ENCODE peak calls at places on chromosomes 3 and 15, in four cellular contexts. K, Z, W and B are unnamed samples.

GRCh38 chr15:63909819-63910437 is 76.2 kb upstream of the HERC1 start:
- DNase-seq in Z (no peak), W (no peak), K (peak; percentile 78), B (no peak)

GRCh38 chr15:35626984-35627383 is 81.0 kb upstream of the DPH6 start:
- DNase-seq in W (no peak), Z (no peak), K (no peak), B (no peak)

GRCh38 chr3:74546426-74546825 is 68.0 kb downstream of the CNTN3 start:
- DNase-seq in Z (no peak), W (no peak), K (no peak), B (no peak)

GRCh38 chr3:31106912-31107311 is 212.5 kb upstream of the GADL1 start:
- DNase-seq in W (no peak), K (no peak), Z (no peak), B (no peak)

GRCh38 chr3:64130436-64130835 is 94.8 kb downstream of the PRICKLE2 start:
- DNase-seq in Z (no peak), K (no peak), W (no peak), B (no peak)

GRCh38 chr3:192899540-192899982 is 18.1 kb downstream of the MB21D2 start:
- DNase-seq in Z (no peak), W (no peak), K (no peak), B (no peak)

GRCh38 chr15:62491642-62492041 is 326.6 kb upstream of the C2CD4B start:
- DNase-seq in Z (no peak), K (no peak), W (no peak), B (no peak)

GRCh38 chr15:36497903-36498302 is 81.5 kb upstream of the CDIN1 start:
- DNase-seq in W (no peak), Z (no peak), K (no peak), B (no peak)

GRCh38 chr15:68795298-68795848 is 25.3 kb downstream of the ANP32A start:
- DNase-seq in W (peak; percentile 89), Z (peak; percentile 88), K (peak; percentile 86), B (peak; percentile 44)

GRCh38 chr15:72281713-72282112 is 9.4 kb upstream of the PARP6 start:
- DNase-seq in W (no peak), K (no peak), Z (no peak), B (no peak)

GRCh38 chr15:90560229-90560771 is 30.6 kb downstream of the CRTC3 start:
- DNase-seq in W (peak; percentile 79), K (peak; percentile 49), Z (peak; percentile 35), B (no peak)

GRCh38 chr15:41695750-41696436 is 35.7 kb downstream of the MGA start:
- DNase-seq in Z (no peak), W (peak; percentile 61), K (peak; percentile 35), B (no peak)

GRCh38 chr3:59606638-59607262 is 556.9 kb upstream of the CFAP20DC start:
- DNase-seq in K (no peak), Z (peak; percentile 13), W (no peak), B (no peak)

GRCh38 chr15:86756688-86757087 is 677.0 kb downstream of the AGBL1 start:
- DNase-seq in K (no peak), Z (no peak), W (no peak), B (no peak)
- TF ChIP-seq CTCF in K (no peak), Z (no peak), W (no peak), B (no peak)

GRCh38 chr3:128634075-128634611 is 16.5 kb downstream of the RPN1 start:
- DNase-seq in K (no peak), W (no peak), Z (no peak), B (no peak)
- TF ChIP-seq CTCF in K (no peak), W (no peak), Z (no peak), B (no peak)

DNA sequence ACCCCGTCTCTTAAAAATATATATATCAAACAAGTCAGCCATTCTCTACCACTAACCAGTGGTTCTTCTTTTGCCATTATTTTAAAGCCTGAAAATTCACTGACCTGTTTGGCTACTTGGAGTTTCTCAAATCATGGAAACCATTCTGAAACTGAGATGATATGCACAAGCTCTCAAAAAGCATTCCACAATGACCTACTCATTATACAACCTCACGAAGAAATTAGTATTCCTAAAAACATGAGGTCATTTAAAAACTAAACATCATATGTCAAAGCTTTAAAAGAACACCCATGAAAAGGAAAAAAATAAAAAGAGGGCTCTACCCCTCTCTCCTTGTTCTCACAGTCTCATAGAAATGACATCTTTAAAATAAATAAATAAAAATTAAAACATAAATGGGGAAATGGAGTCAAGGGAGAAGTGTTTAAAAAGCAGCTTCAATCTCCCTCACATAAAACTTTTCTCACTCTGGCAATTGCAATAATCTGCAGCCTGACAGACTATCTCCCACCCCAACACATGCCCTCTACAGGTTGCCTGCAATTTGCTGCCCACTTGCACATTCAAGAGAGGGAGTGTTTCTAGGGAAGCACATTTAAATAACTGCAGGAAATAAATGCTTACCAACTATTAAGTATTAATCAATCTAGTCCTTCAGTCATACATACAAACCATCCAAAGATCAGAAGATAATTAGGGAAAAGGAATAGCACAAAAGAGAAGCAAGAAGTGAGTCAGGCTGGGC is 73.3 kb downstream of the TRANK1 start:
- DNase-seq in W (no peak), K (no peak), Z (no peak), B (no peak)
- TF ChIP-seq CTCF in W (no peak), K (no peak), Z (no peak), B (no peak)

DNA sequence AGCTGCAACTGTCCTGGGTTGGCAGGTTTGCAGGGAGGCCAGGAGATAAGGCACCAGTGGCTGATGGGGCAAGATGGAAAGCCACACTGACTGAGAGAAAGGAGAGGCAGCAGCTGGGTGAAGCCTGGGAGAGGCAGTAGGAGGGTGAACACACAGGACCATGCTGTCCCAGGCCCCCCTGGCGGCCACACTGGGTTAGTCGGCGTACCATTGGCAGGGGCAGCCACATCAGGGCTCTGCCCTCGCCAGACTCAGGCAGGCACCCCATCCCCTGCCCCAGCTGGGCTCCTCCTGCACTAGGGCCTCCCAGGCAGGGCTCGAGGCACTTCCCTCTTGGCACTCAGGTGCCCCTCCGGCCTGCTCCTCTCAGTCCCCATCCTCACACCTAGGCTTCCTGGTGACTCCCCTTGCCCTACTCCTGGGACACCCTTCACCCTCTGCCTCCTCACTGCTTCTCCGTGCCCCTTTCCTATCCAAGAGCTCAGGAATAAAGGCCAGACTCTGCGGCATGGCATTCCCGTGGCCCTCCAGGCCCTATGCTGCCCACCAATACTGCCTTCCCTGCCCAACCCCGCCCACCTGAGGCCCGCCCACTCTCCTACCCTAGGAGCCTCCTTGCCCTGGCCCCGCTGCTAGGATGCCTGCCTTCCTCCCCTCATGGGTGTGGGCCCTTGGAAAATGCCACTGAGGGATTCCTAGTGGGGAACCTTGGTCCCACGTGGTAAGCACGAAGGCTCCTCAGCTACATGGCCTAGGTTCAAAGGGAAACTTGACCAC is 28.8 kb upstream of the DUSP7 start:
- DNase-seq in K (no peak), Z (peak; percentile 8), W (no peak), B (no peak)
- TF ChIP-seq CTCF in K (no peak), Z (no peak), W (no peak), B (no peak)

DNA sequence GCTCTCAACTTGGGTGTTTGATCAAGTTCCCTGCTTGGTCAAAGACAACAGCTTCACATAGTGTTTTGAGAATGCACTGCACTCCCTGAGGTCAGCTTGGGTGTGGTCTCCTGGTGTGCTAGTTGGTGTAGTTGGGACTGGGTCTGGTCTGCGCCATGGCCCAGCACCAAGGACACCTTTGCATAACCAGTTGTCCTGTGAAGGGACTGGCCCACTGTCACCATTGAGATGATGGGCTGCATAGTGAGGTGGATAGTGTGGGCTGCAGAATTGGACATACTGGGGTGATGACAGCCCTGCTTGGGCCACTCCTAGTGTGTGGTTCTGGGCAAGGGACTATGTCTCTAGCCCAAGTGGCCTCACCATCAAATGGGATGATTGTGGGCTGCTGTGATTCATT is 9.5 kb downstream of the RPSA start:
- DNase-seq in K (no peak), Z (no peak), W (no peak), B (no peak)
- TF ChIP-seq CTCF in K (no peak), Z (no peak), W (no peak), B (no peak)

DNA sequence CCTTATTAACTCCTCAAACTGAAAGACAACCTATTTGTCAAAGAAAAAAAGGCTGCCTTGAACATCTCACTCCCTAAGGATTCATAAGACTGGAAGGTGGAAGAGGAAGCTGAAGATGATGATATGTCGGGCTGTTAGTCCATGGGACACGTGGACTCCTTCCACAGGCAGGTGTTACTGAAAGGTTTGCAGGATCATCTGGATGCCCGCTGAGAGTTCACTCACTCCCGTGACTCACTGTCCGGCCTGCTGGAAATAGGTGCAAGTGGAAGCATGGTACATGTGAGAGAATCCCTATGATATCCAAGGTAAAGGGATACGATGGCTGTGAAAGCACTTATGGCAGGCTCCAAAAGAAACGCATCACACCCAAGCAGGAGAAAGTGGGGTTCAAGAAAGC is 33.3 kb upstream of the FBN1 start:
- DNase-seq in W (no peak), K (no peak), Z (no peak), B (no peak)
- TF ChIP-seq CTCF in W (no peak), K (no peak), Z (no peak), B (no peak)

GRCh38 chr15:50083424-50084025 is 35.5 kb downstream of the ATP8B4 start:
- DNase-seq in K (no peak), Z (no peak), W (no peak), B (no peak)
- TF ChIP-seq CTCF in K (no peak), Z (no peak), W (no peak), B (no peak)

DNA sequence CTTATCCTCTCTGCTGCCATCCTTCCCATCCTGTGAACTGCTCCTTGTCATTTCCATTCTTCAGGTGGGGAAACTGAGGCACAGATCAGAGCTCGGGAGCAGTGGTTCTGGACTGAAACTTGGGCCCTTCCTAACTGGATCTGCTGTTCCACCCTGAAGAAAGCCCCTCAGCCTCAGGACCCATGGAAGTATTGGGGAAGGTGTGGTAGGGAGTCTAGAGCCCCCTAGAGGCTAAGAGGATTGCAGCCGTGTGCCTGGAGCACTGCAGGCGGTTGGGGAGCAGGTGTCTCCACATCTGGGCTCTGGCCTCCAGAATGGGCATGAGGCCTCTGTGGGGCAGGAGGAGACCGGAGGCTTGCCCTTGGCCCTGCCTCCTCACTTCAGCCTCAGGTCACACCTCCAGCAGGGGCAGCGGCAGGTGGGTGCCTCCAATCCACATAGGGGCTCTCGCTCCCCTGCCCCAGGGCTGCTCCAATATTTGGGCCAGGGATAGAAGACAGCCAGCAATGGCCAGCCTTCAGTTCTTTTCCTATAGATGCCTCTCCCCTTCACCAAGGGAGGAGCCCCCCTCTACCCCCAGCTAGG is 28.1 kb downstream of the DNAJB8 start:
- DNase-seq in Z (no peak), K (no peak), W (no peak), B (no peak)
- TF ChIP-seq CTCF in Z (no peak), K (peak; percentile 12), W (no peak), B (no peak)

DNA sequence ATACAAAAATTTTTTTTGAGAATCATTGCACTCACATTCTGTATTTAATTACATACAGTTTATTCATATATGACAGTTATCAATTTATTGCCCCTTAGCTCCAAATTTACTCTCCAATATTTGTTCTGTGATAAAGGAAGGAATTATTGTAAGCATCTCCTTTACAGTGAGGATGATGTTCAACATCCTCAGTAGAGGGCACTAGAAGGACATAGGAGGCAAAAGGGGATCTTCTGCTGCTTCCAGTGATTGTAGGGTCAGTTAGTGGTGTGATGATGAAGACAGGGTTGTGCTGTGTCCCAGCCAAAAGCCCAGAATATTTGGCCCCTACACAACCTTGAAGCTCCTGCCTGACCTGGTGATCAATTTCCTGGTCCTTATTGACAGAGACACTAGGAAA is 89.9 kb upstream of the DCBLD2 start:
- DNase-seq in Z (no peak), K (no peak), W (no peak), B (no peak)
- TF ChIP-seq CTCF in Z (no peak), K (no peak), W (no peak), B (no peak)